ENCODE peak calls at places on chromosome 19, in five cellular contexts. W, P, E, I and N are unnamed samples.

GRCh38 chr19:1567116-1567847 is 843 bp downstream of the MEX3D start:
- DNase-seq in W (no peak), P (peak), E (peak), I (no peak), N (no peak)

GRCh38 chr19:38190061-38190460 is 34.0 kb downstream of the DPF1 start:
- DNase-seq in W (no peak), P (no peak), E (no peak), I (no peak), N (no peak)

GRCh38 chr19:2476451-2477140 is 669 bp downstream of the GADD45B start:
- DNase-seq in W (peak), P (peak), E (peak), I (no peak), N (peak)

GRCh38 chr19:13959962-13960862 is 7.9 kb downstream of the DCAF15 start:
- DNase-seq in W (no peak), P (no peak), E (no peak), I (no peak), N (peak)

GRCh38 chr19:17424743-17425365 is 5.0 kb downstream of the MVB12A start:
- DNase-seq in W (peak), P (peak), E (peak), I (no peak), N (peak)

GRCh38 chr19:4556574-4557185 is 2.8 kb downstream of the SEMA6B start:
- DNase-seq in W (no peak), P (peak), E (no peak), I (no peak), N (no peak)

GRCh38 chr19:36963262-36963661 is 47.1 kb downstream of the ZNF568 start:
- DNase-seq in W (no peak), P (no peak), E (no peak), I (no peak), N (no peak)

GRCh38 chr19:30360378-30361106 is 11.6 kb upstream of the ZNF536 start:
- DNase-seq in W (no peak), P (no peak), E (no peak), I (no peak), N (no peak)

GRCh38 chr19:19538077-19538764 is at the start of gene CILP2:
- DNase-seq in W (no peak), P (no peak), E (no peak), I (no peak), N (peak)

GRCh38 chr19:10662384-10663251 is 8.5 kb downstream of the ILF3 start:
- DNase-seq in W (no peak), P (peak), E (peak), I (no peak), N (no peak)

GRCh38 chr19:34365463-34366401 is 736 bp downstream of the GPI start:
- DNase-seq in W (peak), P (peak), E (peak), I (no peak), N (peak)

GRCh38 chr19:16025108-16026101 is 50.9 kb upstream of the TPM4 start:
- DNase-seq in W (no peak), P (peak), E (peak), I (peak), N (no peak)

GRCh38 chr19:16024266-16025107 is 51.8 kb upstream of the TPM4 start:
- DNase-seq in W (no peak), P (no peak), E (no peak), I (no peak), N (no peak)

GRCh38 chr19:16027528-16027927 is 48.8 kb upstream of the TPM4 start:
- DNase-seq in W (no peak), P (no peak), E (no peak), I (no peak), N (no peak)

GRCh38 chr19:16026756-16027155 is 49.5 kb upstream of the TPM4 start:
- DNase-seq in W (no peak), P (no peak), E (no peak), I (no peak), N (no peak)

GRCh38 chr19:16026131-16026530 is 50.2 kb upstream of the TPM4 start:
- DNase-seq in W (no peak), P (no peak), E (no peak), I (no peak), N (no peak)
- TF ChIP-seq CTCF in W (no peak), P (no peak), E (no peak), I (no peak), N (no peak)

DNA sequence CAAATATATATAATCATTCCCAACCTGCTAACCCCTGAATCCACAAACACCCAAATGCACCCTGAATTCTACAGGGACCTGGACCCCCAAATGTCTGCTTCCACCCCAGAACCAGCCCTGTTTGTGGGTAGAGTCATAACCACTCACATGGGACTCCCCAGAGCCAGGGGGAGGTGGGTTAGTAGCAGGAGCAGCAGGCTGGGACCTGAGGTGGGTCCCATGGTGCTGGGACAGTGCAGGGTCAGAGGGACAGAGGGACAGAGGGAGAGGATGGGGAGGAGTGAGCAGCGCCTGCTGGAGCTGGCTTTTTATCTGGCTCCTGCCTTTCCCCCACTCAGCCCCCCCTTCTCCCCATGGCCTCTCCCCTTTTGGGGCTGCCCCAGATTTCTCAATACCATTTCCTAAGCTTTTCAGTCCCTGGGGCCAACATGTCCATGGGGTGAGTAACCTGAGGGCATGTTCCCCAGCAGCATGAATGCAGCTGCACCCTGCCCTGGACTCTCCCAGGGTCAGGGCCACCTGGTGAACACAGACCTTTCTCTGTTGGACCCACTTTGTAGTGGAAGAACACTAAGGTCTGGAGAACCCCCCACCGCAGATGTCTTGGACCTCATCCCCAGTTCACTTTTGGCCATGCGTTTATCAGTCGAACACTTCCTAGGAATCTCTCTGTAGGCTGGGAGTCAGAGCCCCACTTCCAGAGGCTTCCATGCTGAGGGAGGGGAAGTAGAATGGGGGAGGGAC is at the start of gene C3:
- DNase-seq in W (no peak), P (peak), E (peak), I (no peak), N (peak)
- H3K4me3 ChIP-seq in W (no peak), P (peak), E (peak), I (no peak), N (peak)

GRCh38 chr19:55173717-55174409 is 6.2 kb downstream of the SYT5 start:
- DNase-seq in W (peak), P (peak), E (peak), I (no peak), N (peak)
- TF ChIP-seq CTCF in W (no peak), P (no peak), E (peak), I (no peak), N (no peak)

GRCh38 chr19:51600940-51601575 is 29.1 kb downstream of the SIGLEC5 start:
- DNase-seq in W (peak), P (no peak), E (no peak), I (no peak), N (no peak)
- H3K4me3 ChIP-seq in W (peak), P (no peak), E (no peak), I (no peak), N (no peak)

GRCh38 chr19:46019270-46019669 is 3.6 kb downstream of the PGLYRP1 start:
- DNase-seq in W (no peak), P (no peak), E (no peak), I (no peak), N (no peak)
- TF ChIP-seq CTCF in W (no peak), P (no peak), E (no peak), I (no peak), N (no peak)